ENCODE peak calls at places on chromosomes 11 and 22, in five cellular contexts. B is GM23338; V is prostate gland; C is iPS DF 6.9; G is CD4-positive, alpha-beta memory T cell. O is an unnamed sample.

GRCh38 chr11:44711772-44712608 is 14.8 kb upstream of the TSPAN18 start:
- DNase-seq in G (no peak), B (peak; percentile 34), C (no peak), V (no peak), O (peak; percentile 55)

GRCh38 chr11:35334385-35335090 is 84.8 kb downstream of the SLC1A2 start:
- DNase-seq in V (no peak), G (peak; percentile 35), B (no peak), C (no peak), O (no peak)

GRCh38 chr22:50420015-50420414 is 54.8 kb downstream of the SBF1 start:
- DNase-seq in C (no peak), B (no peak), V (no peak), G (no peak), O (no peak)

GRCh38 chr11:86802601-86803051 is 2.3 kb downstream of the PRSS23 start:
- DNase-seq in G (no peak), C (no peak), V (peak; percentile 28), B (peak; percentile 81), O (peak; percentile 46)

GRCh38 chr11:31940396-31941037 is 129.4 kb upstream of the PAX6 start:
- DNase-seq in C (no peak), V (no peak), G (no peak), B (no peak), O (no peak)

GRCh38 chr22:44410396-44411056 is 87.5 kb downstream of the RTL6 start:
- DNase-seq in B (no peak), C (no peak), V (no peak), G (no peak), O (peak; percentile 54)

GRCh38 chr22:37817705-37818311 is 5.4 kb upstream of the GALR3 start:
- DNase-seq in G (peak; percentile 68), V (peak; percentile 65), C (no peak), B (peak; percentile 90), O (peak; percentile 99)

GRCh38 chr11:6855971-6856542 is 6.8 kb upstream of the OR10A2 start:
- DNase-seq in V (no peak), C (no peak), B (no peak), G (no peak), O (no peak)

GRCh38 chr11:131734871-131735270 is 364.5 kb downstream of the NTM start:
- DNase-seq in G (no peak), B (no peak), C (no peak), V (no peak), O (no peak)

GRCh38 chr22:33842006-33842354 is 78.3 kb downstream of the LARGE1 start:
- DNase-seq in B (no peak), C (no peak), G (no peak), V (no peak), O (no peak)

GRCh38 chr22:37428649-37429586 is 1.6 kb upstream of the ELFN2 start:
- DNase-seq in B (peak; percentile 92), G (peak; percentile 58), V (peak; percentile 29), C (no peak), O (peak; percentile 94)

GRCh38 chr11:18013790-18014507 is 1.1 kb upstream of the SERGEF start:
- DNase-seq in G (peak; percentile 2), V (no peak), C (no peak), B (peak; percentile 60), O (peak; percentile 34)

GRCh38 chr11:33712436-33712835 is 11.8 kb upstream of the C11orf91 start:
- DNase-seq in C (no peak), V (no peak), G (no peak), B (no peak), O (no peak)

GRCh38 chr11:9617960-9618359 is 44.5 kb downstream of the WEE1 start:
- DNase-seq in C (no peak), B (no peak), V (no peak), G (no peak), O (no peak)

GRCh38 chr11:123694551-123694950 is 40.1 kb upstream of the SCN3B start:
- DNase-seq in V (no peak), G (no peak), B (no peak), C (no peak), O (no peak)

GRCh38 chr22:39547587-39547947 is 15.0 kb upstream of the RPS19BP1 start:
- DNase-seq in B (no peak), C (no peak), G (no peak), V (no peak), O (no peak)
- H3K27me3 ChIP-seq in B (peaks cover 11% of the 10 kb centered on the region), C (peaks cover 2% of the 10 kb centered on the region), G (peaks cover 3% of the 10 kb centered on the region), V (no peaks in the 10 kb centered on the region), O (peaks cover 3% of the 10 kb centered on the region)

DNA sequence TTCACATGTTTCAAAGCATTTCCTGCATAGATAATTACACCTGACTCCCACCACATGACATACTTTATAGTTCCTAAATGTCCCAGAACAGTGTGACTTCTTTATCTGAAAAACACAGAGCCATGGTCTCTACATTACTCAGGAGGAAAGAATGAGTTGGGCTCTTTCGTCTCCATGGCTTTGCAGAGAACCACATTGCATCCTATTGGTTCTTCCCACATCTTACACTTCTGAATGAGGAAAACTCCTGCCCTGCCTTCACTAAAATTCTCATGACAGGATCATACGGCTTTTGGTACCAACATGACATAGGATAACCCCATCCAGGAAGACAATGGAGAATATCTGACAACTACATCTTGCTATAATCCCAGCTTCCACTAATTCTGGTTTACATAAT is 88.5 kb downstream of the ETS1 start:
- DNase-seq in B (no peak), G (no peak), V (no peak), C (no peak), O (no peak)
- H3K4me3 ChIP-seq in B (no peak overlapping the region), G (peak overlapping the region; percentile 18), V (no peak overlapping the region), C (no peak overlapping the region), O (no peak overlapping the region)

GRCh38 chr11:117204283-117205080 is 5.3 kb downstream of the TAGLN start:
- DNase-seq in C (no peak), B (no peak), G (no peak), V (no peak), O (peak; percentile 40)
- H3K36me3 ChIP-seq in C (peaks cover 5% of the 10 kb centered on the region), B (no peaks in the 10 kb centered on the region), G (peaks cover 18% of the 10 kb centered on the region), V (peaks cover 3% of the 10 kb centered on the region), O (peaks cover 11% of the 10 kb centered on the region)

GRCh38 chr11:2140411-2141400 is 1.5 kb upstream of the IGF2 start:
- DNase-seq in V (no peak), B (peak; percentile 62), G (no peak), C (no peak), O (peak; percentile 87)
- H3K27me3 ChIP-seq in V (peaks cover 39% of the 10 kb centered on the region), B (peaks cover 97% of the 10 kb centered on the region), G (peaks cover 32% of the 10 kb centered on the region), C (peaks cover 71% of the 10 kb centered on the region), O (peaks cover 95% of the 10 kb centered on the region)

DNA sequence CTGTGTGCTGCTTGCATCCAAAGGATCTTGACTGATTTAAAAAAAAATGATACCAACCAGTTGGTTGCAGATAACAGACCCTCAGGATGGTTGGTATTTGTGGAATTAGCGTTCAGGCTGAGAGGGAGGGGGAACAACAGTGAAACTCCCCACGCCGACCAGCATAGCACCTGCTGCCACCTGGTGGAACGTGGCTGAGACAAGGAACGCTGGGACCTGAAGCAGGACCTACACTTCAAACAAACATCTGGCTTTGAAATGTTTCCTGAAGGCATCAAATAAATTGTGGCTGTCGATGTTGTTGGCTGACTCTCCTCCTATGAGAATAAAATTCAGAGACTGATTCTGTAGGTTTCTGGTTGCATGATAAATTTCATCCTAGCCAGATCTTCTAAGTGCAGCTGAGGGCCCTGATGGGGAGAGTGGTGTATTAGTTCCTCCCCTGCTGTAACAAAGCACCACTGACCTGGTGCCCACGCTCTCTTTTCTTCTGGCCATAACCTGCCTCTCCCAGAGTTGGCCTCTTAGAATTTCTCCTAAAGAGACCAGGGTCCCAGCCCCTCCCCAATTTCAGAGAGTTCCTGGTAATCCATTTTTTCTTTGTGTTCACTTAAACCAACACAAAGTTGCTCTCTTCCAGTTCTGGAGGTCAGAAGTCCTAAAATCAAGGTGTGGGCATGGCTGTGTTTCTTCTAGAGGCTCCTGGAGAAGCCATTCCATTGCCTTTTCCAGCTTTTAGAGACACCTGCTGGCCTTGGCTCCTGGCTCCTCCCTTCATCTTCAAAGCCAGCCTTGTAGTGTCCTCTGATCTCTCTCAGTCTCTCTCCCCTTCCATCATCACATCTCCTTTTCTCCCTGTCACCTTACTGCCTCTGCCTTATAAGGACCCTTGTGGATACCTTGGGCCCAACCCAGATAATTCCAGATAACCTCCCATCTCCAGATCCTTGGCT is 17.3 kb downstream of the APOL2 start:
- DNase-seq in B (peak; percentile 86), V (peak; percentile 73), C (peak; percentile 43), G (peak; percentile 37), O (peak; percentile 67)
- H3K4me3 ChIP-seq in B (no peak overlapping the region), V (no peak overlapping the region), C (no peak overlapping the region), G (no peak overlapping the region), O (no peak overlapping the region)

DNA sequence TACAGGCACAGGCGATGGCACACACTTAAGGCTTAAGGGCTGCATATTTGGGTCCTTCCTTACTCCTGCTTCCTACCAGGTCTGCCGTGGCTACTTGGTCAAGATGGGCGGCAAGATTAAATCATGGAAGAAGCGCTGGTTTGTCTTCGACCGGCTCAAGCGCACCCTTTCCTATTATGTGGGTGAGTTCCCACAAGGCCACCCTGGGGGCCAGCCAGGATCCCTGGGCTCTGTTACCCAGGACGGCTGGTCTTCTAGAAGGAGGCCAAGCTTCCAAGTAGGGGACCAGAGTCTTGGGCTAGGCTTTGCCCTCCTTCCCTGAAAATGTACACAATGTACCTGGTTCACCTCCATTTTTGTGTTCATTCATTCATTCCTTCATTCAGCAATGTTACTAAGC is 29.1 kb downstream of the TREH start:
- DNase-seq in C (no peak), V (no peak), G (no peak), B (no peak), O (no peak)
- H3K36me3 ChIP-seq in C (peaks cover 27% of the 10 kb centered on the region), V (no peaks in the 10 kb centered on the region), G (no peaks in the 10 kb centered on the region), B (peaks cover 20% of the 10 kb centered on the region), O (peaks cover 22% of the 10 kb centered on the region)

GRCh38 chr11:64607381-64608259 is 16.6 kb downstream of the SLC22A12 start:
- DNase-seq in V (no peak), C (no peak), G (no peak), B (peak; percentile 57), O (peak; percentile 79)
- H3K27me3 ChIP-seq in V (no peaks in the 10 kb centered on the region), C (no peaks in the 10 kb centered on the region), G (no peaks in the 10 kb centered on the region), B (no peaks in the 10 kb centered on the region), O (no peaks in the 10 kb centered on the region)

DNA sequence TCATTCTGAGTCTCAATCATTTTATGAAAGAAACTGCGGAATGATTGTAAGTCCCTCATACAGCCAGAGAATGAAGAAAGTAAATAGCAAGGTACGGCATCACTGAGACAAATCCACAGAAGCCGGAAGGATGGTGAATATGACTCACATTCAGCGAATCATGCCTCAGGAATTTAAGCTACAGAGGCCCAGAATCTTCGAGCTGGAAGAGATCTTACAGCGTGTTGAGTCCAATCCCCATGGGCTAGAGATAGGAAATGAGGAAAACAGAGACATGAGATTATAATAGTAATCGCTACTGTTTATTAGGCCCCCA is 173.2 kb downstream of the KIF18A start:
- DNase-seq in V (no peak), G (no peak), C (no peak), B (no peak), O (no peak)
- H3K4me3 ChIP-seq in V (no peak overlapping the region), G (no peak overlapping the region), C (no peak overlapping the region), B (no peak overlapping the region), O (no peak overlapping the region)

O was measured in H7.